ENCODE peak calls at places on chromosomes 3 and 15, in ten cellular contexts. P, S, X, Z, Q, K, O, M, W and E are unnamed samples.

GRCh38 chr3:13173186-13173585 is 100.0 kb upstream of the IQSEC1 start:
- DNase-seq in S (no peak), X (no peak), W (no peak), K (no peak), M (no peak), Z (no peak), P (no peak), O (peak), Q (no peak), E (no peak)

GRCh38 chr3:157868168-157868567 is 238.1 kb downstream of the SHOX2 start:
- DNase-seq in X (no peak), M (no peak), Z (no peak), P (no peak), O (no peak), S (no peak), Q (peak), W (peak), K (no peak), E (no peak)

GRCh38 chr3:3065876-3066275 is 44.3 kb downstream of the IL5RA start:
- DNase-seq in S (no peak), P (no peak), W (no peak), M (no peak), Z (no peak), O (no peak), K (no peak), X (no peak), Q (peak), E (no peak)

GRCh38 chr3:14134291-14134690 is 9.4 kb downstream of the TMEM43 start:
- DNase-seq in X (no peak), Z (no peak), S (no peak), O (peak), K (no peak), Q (no peak), P (no peak), W (no peak), M (no peak), E (no peak)

GRCh38 chr3:119597548-119598288 is at the start of gene PLA1A:
- DNase-seq in Z (no peak), O (no peak), Q (no peak), X (no peak), W (no peak), P (no peak), K (no peak), M (no peak), S (no peak), E (peak)

GRCh38 chr15:91989821-91990220 is 136.3 kb downstream of the SLCO3A1 start:
- DNase-seq in X (no peak), K (no peak), Q (no peak), Z (no peak), M (no peak), S (no peak), W (no peak), O (no peak), P (no peak), E (no peak)

GRCh38 chr15:50840520-50840919 is 68.0 kb upstream of the AP4E1 start:
- DNase-seq in Z (no peak), O (no peak), K (no peak), W (no peak), Q (no peak), X (no peak), M (no peak), P (no peak), S (no peak), E (no peak)

GRCh38 chr3:146817705-146818104 is 212.6 kb upstream of the PLSCR5 start:
- DNase-seq in K (no peak), W (peak), O (no peak), Q (peak), S (no peak), Z (no peak), P (no peak), X (no peak), M (peak), E (no peak)

GRCh38 chr3:61808999-61809398 is 247.6 kb downstream of the PTPRG start:
- DNase-seq in Z (no peak), K (no peak), P (no peak), Q (no peak), X (no peak), W (no peak), M (no peak), S (no peak), O (no peak), E (no peak)

GRCh38 chr3:70857926-70858325 is 545.5 kb upstream of the MDFIC2 start:
- DNase-seq in P (no peak), Z (no peak), S (no peak), Q (no peak), W (no peak), K (no peak), M (no peak), O (no peak), X (no peak), E (no peak)

GRCh38 chr15:29900237-29901189 is 78.2 kb upstream of the TJP1 start:
- DNase-seq in Q (no peak), W (no peak), Z (no peak), K (no peak), P (no peak), X (no peak), O (no peak), S (no peak), M (no peak), E (no peak)

GRCh38 chr3:39810647-39811161 is 1.3 kb downstream of the MYRIP start:
- DNase-seq in K (no peak), Q (no peak), Z (no peak), M (no peak), X (no peak), P (no peak), O (no peak), S (peak), W (no peak), E (no peak)

GRCh38 chr3:46276497-46277099 is 34.3 kb downstream of the CCR3 start:
- DNase-seq in W (peak), Z (peak), O (peak), M (peak), X (peak), Q (no peak), K (peak), S (peak), P (peak), E (peak)

GRCh38 chr15:49706805-49707204 is 86.0 kb downstream of the DTWD1 start:
- DNase-seq in Q (no peak), K (no peak), W (peak), O (no peak), P (no peak), M (no peak), X (no peak), S (no peak), Z (no peak), E (no peak)

GRCh38 chr3:56997675-56998074 is 62.8 kb upstream of the SPATA12 start:
- DNase-seq in K (no peak), W (peak), O (no peak), M (no peak), Z (no peak), Q (no peak), P (no peak), S (no peak), X (no peak), E (no peak)

GRCh38 chr3:37074178-37074577 is 80.9 kb downstream of the MLH1 start:
- DNase-seq in Q (peak), O (no peak), W (peak), P (no peak), M (peak), S (no peak), X (no peak), K (no peak), Z (no peak), E (no peak)

GRCh38 chr3:152718810-152719209 is 116.1 kb upstream of the P2RY1 start:
- DNase-seq in X (no peak), P (no peak), S (no peak), O (no peak), Z (no peak), Q (no peak), K (no peak), W (no peak), M (no peak), E (no peak)

GRCh38 chr3:128801779-128802369 is 75.9 kb downstream of the RAB7A start:
- DNase-seq in X (no peak), S (no peak), Z (no peak), K (no peak), Q (no peak), W (no peak), O (peak), M (no peak), P (no peak), E (no peak)

GRCh38 chr15:62835351-62835750 is 207.2 kb upstream of the TPM1 start:
- DNase-seq in X (no peak), S (no peak), K (no peak), M (no peak), Z (no peak), W (no peak), Q (no peak), P (no peak), O (no peak), E (no peak)

GRCh38 chr3:172087198-172087597 is 47.8 kb downstream of the FNDC3B start:
- DNase-seq in Z (no peak), S (no peak), K (no peak), P (no peak), Q (no peak), X (no peak), W (peak), O (no peak), M (no peak), E (no peak)

GRCh38 chr15:101615986-101616848 is 36.0 kb downstream of the TM2D3 start:
- DNase-seq in W (peak), S (peak), O (peak), K (no peak), M (peak), Z (no peak), P (no peak), Q (peak), X (peak), E (peak)

GRCh38 chr3:100175637-100176250 is 61.4 kb upstream of the FILIP1L start:
- DNase-seq in Z (no peak), W (no peak), Q (no peak), O (no peak), X (no peak), S (no peak), K (no peak), M (no peak), P (no peak), E (no peak)

GRCh38 chr3:154304116-154304786 is 20.0 kb downstream of the DHX36 start:
- DNase-seq in K (no peak), O (no peak), Z (no peak), Q (no peak), X (no peak), W (peak), M (no peak), S (no peak), P (no peak), E (no peak)

GRCh38 chr3:107458871-107459270 is 63.9 kb upstream of the BBX start:
- DNase-seq in Z (no peak), K (no peak), W (peak), Q (peak), X (no peak), P (no peak), S (no peak), O (peak), M (no peak), E (no peak)

GRCh38 chr3:33250712-33251111 is 26.5 kb upstream of the FBXL2 start:
- DNase-seq in M (no peak), Z (no peak), S (no peak), P (no peak), X (no peak), O (no peak), K (no peak), Q (peak), W (peak), E (no peak)

GRCh38 chr15:75887178-75887577 is 16.5 kb upstream of the FBXO22 start:
- DNase-seq in Z (no peak), X (no peak), K (no peak), S (no peak), W (no peak), M (no peak), Q (no peak), O (no peak), P (no peak), E (peak)

GRCh38 chr3:28334552-28334951 is 14.0 kb upstream of the ZCWPW2 start:
- DNase-seq in Q (no peak), S (no peak), W (no peak), Z (no peak), M (no peak), K (no peak), O (no peak), P (no peak), X (no peak), E (no peak)

GRCh38 chr3:120506828-120507774 is 56.3 kb upstream of the FSTL1 start:
- DNase-seq in K (no peak), O (peak), P (no peak), W (peak), Q (peak), M (peak), Z (no peak), X (peak), S (peak), E (peak)

GRCh38 chr15:68715111-68715510 is 105.6 kb downstream of the ANP32A start:
- DNase-seq in S (no peak), Q (no peak), O (no peak), K (no peak), Z (no peak), X (no peak), W (no peak), P (no peak), M (no peak), E (no peak)

GRCh38 chr15:81869161-81869928 is 176.5 kb downstream of the MEX3B start:
- DNase-seq in Z (no peak), X (no peak), P (no peak), O (no peak), M (no peak), K (no peak), Q (no peak), S (no peak), W (no peak), E (no peak)

GRCh38 chr3:53169045-53169831 is 8.2 kb downstream of the PRKCD start:
- DNase-seq in P (no peak), K (no peak), Z (no peak), Q (no peak), O (no peak), S (no peak), W (peak), M (peak), X (peak), E (peak)

GRCh38 chr15:33243869-33244268 is 49.4 kb upstream of the FMN1 start:
- DNase-seq in X (no peak), P (no peak), S (no peak), M (peak), Z (no peak), K (no peak), W (peak), O (no peak), Q (peak), E (peak)

GRCh38 chr3:56316944-56317343 is 151.3 kb downstream of the ERC2 start:
- DNase-seq in Z (no peak), X (no peak), M (no peak), K (no peak), P (no peak), Q (no peak), S (no peak), W (no peak), O (no peak), E (no peak)

GRCh38 chr3:31462050-31462569 is 70.6 kb upstream of the STT3B start:
- DNase-seq in Z (peak), S (peak), Q (no peak), O (no peak), M (peak), K (no peak), W (no peak), X (no peak), P (peak), E (peak)

GRCh38 chr3:188950832-188951489 is 220.8 kb upstream of the TPRG1 start:
- DNase-seq in W (peak), S (no peak), P (peak), K (no peak), Z (no peak), X (no peak), Q (peak), M (peak), O (peak), E (peak)

GRCh38 chr3:138673641-138674040 is 65.1 kb downstream of the FAIM start:
- DNase-seq in X (no peak), Z (no peak), K (no peak), M (no peak), W (peak), O (no peak), S (peak), Q (peak), P (no peak), E (peak)

GRCh38 chr3:100637197-100637631 is 27.8 kb downstream of the ADGRG7 start:
- DNase-seq in M (no peak), K (no peak), W (peak), S (no peak), O (no peak), X (no peak), Q (no peak), P (no peak), Z (no peak), E (peak)

GRCh38 chr3:195226900-195227447 is 44.0 kb downstream of the XXYLT1 start:
- DNase-seq in Z (no peak), X (no peak), S (no peak), K (no peak), M (peak), Q (no peak), P (no peak), O (no peak), W (peak), E (peak)